ENCODE peak calls at places on chromosomes 1 and 21, in four cellular contexts. B is stimulated activated CD8-positive, alpha-beta memory T cell treated with anti-CD3 and anti-CD28 coated beads, Interleukin-12 subunit alpha, Interleukin-12 subunit beta, amount 100 ng/mL, for 1 hour; C is DND-41; W is neural progenitor cell. R is an unnamed sample.

GRCh38 chr1:87794788-87795614 is 466.3 kb downstream of the LMO4 start:
- DNase-seq in B (no peak), C (no peak), W (no peak), R (no peak)

GRCh38 chr1:201716742-201717135 is 112.2 kb upstream of the IPO9 start:
- DNase-seq in W (no peak), C (no peak), B (no peak), R (no peak)

GRCh38 chr1:246199086-246199485 is 308.0 kb downstream of the SMYD3 start:
- DNase-seq in W (no peak), B (no peak), C (no peak), R (no peak)

GRCh38 chr1:40755052-40755451 is 28.5 kb upstream of the KCNQ4 start:
- DNase-seq in B (no peak), W (no peak), C (no peak), R (no peak)

GRCh38 chr1:242059976-242060375 is 61.1 kb upstream of the MAP1LC3C start:
- DNase-seq in W (no peak), B (no peak), C (no peak), R (no peak)

GRCh38 chr21:45327458-45328197 is 39.9 kb upstream of the POFUT2 start:
- DNase-seq in W (no peak), B (no peak), C (no peak), R (no peak)

GRCh38 chr1:223031690-223032601 is 111.1 kb downstream of the TLR5 start:
- DNase-seq in W (no peak), B (no peak), C (no peak), R (no peak)

GRCh38 chr1:192654120-192654519 is 18.2 kb downstream of the RGS13 start:
- DNase-seq in C (no peak), B (no peak), W (no peak), R (no peak)

GRCh38 chr1:154443274-154444013 is 38.3 kb downstream of the IL6R start:
- DNase-seq in B (no peak), W (no peak), C (no peak), R (no peak)

GRCh38 chr1:24762133-24762676 is 17.0 kb downstream of the CLIC4 start:
- DNase-seq in C (no peak), W (no peak), B (no peak), R (peak; percentile 39)

GRCh38 chr1:180229483-180230415 is at the start of gene LHX4:
- DNase-seq in W (peak; percentile 84), C (no peak), B (no peak), R (peak; percentile 37)

GRCh38 chr21:45161039-45161945 is 86.9 kb downstream of the ADARB1 start:
- DNase-seq in C (no peak), W (peak; percentile 58), B (no peak), R (no peak)

GRCh38 chr1:94244816-94245215 is 7.4 kb upstream of the ARHGAP29 start:
- DNase-seq in C (no peak), B (no peak), W (no peak), R (no peak)

GRCh38 chr1:225349826-225350225 is 78.0 kb downstream of the LBR start:
- DNase-seq in C (no peak), B (no peak), W (no peak), R (no peak)

GRCh38 chr1:27658951-27659496 is 13.0 kb downstream of the IFI6 start:
- DNase-seq in B (no peak), C (peak; percentile 80), W (peak; percentile 18), R (peak; percentile 48)

GRCh38 chr1:44154049-44154448 is 12.6 kb upstream of the KLF18 start:
- DNase-seq in C (no peak), W (peak; percentile 36), B (no peak), R (no peak)

GRCh38 chr1:54118704-54119103 is 34.1 kb downstream of the CDCP2 start:
- DNase-seq in C (no peak), W (no peak), B (no peak), R (no peak)

GRCh38 chr1:227918083-227918700 is 29.5 kb downstream of the WNT9A start:
- DNase-seq in W (no peak), B (no peak), C (no peak), R (no peak)

GRCh38 chr1:10724948-10725852 is 71.2 kb downstream of the CASZ1 start:
- DNase-seq in B (no peak), W (no peak), C (no peak), R (no peak)

GRCh38 chr1:27010226-27010994 is 2.2 kb downstream of the TENT5B start:
- DNase-seq in W (no peak), B (no peak), C (no peak), R (no peak)

GRCh38 chr1:113784104-113784779 is 25.0 kb upstream of the PHTF1 start:
- DNase-seq in C (no peak), B (no peak), W (no peak), R (no peak)

GRCh38 chr1:39194398-39195051 is 10.0 kb upstream of the MACF1 start:
- DNase-seq in W (no peak), B (no peak), C (no peak), R (no peak)

GRCh38 chr21:42307106-42307505 is 8.1 kb downstream of the TFF3 start:
- DNase-seq in B (no peak), C (no peak), W (no peak), R (no peak)

GRCh38 chr1:108845991-108846390 is 10.9 kb downstream of the AKNAD1 start:
- DNase-seq in B (no peak), W (no peak), C (no peak), R (no peak)

GRCh38 chr1:192453360-192454045 is 122.1 kb upstream of the RGS1 start:
- DNase-seq in B (no peak), W (no peak), C (no peak), R (no peak)

GRCh38 chr1:25562101-25562927 is 18.9 kb downstream of the LDLRAP1 start:
- DNase-seq in W (no peak), C (peak; percentile 67), B (peak; percentile 70), R (no peak)

GRCh38 chr1:158838660-158839059 is 7.5 kb downstream of the MNDA start:
- DNase-seq in W (no peak), C (no peak), B (no peak), R (no peak)

GRCh38 chr1:162840256-162840839 is 20.6 kb downstream of the CCDC190 start:
- DNase-seq in C (no peak), B (no peak), W (no peak), R (no peak)

GRCh38 chr1:53583903-53584210 is 124.7 kb downstream of the DMRTB1 start:
- DNase-seq in C (no peak), B (no peak), W (no peak), R (no peak)

GRCh38 chr21:32113486-32113885 is 165.4 kb downstream of the MIS18A start:
- DNase-seq in C (no peak), B (no peak), W (no peak), R (no peak)

GRCh38 chr1:59220356-59220755 is 76.5 kb upstream of the FGGY start:
- DNase-seq in B (no peak), C (no peak), W (no peak), R (no peak)

GRCh38 chr1:212034516-212035122 is 738 bp downstream of the INTS7 start:
- DNase-seq in B (no peak), C (no peak), W (no peak), R (no peak)

GRCh38 chr1:25695991-25696330 is 79.4 kb downstream of the MAN1C1 start:
- DNase-seq in W (no peak), C (no peak), B (no peak), R (peak; percentile 61)

GRCh38 chr1:243474384-243474851 is 218.6 kb downstream of the SDCCAG8 start:
- DNase-seq in W (peak; percentile 47), B (no peak), C (no peak), R (no peak)

GRCh38 chr1:35505911-35506798 is 51.0 kb downstream of the KIAA0319L start:
- DNase-seq in B (no peak), C (peak; percentile 81), W (no peak), R (peak; percentile 96)

GRCh38 chr1:109365642-109366204 is 32.0 kb downstream of the SORT1 start:
- DNase-seq in C (no peak), B (no peak), W (no peak), R (no peak)

GRCh38 chr1:23403038-23403336 is 21.6 kb downstream of the TCEA3 start:
- DNase-seq in B (no peak), W (no peak), C (no peak), R (peak; percentile 89)

GRCh38 chr1:96473791-96474452 is 247.7 kb upstream of the PTBP2 start:
- DNase-seq in B (no peak), C (no peak), W (peak; percentile 17), R (no peak)